ENCODE peak calls at places on chromosome 22, in ten cellular contexts. J, L, F, R, V, S, E, T, Y and Z are unnamed samples.

GRCh38 chr22:27348634-27349033 is 452.9 kb downstream of the MN1 start:
- DNase-seq in R (no peak), S (no peak), F (peak), E (no peak), V (peak), Y (no peak), L (no peak), J (peak), T (peak), Z (no peak)

GRCh38 chr22:45878051-45878764 is 98.8 kb downstream of the WNT7B start:
- DNase-seq in F (no peak), T (no peak), R (no peak), L (no peak), S (no peak), E (no peak), V (no peak), Y (peak), J (no peak), Z (peak)

GRCh38 chr22:24441406-24442351 is 14.3 kb downstream of the ADORA2A start:
- DNase-seq in E (no peak), R (no peak), T (no peak), Y (no peak), F (no peak), S (no peak), L (no peak), J (no peak), V (no peak), Z (no peak)

GRCh38 chr22:28283025-28283654 is 364.1 kb upstream of the PITPNB start:
- DNase-seq in J (peak), E (no peak), R (no peak), F (peak), V (peak), S (no peak), T (no peak), L (no peak), Y (no peak), Z (no peak)

GRCh38 chr22:50530857-50531545 is 1.2 kb upstream of the TYMP start:
- DNase-seq in T (peak), L (peak), R (peak), F (peak), E (peak), V (peak), S (no peak), J (peak), Y (no peak), Z (no peak)

GRCh38 chr22:21832291-21833290 is 34.9 kb downstream of the MAPK1 start:
- DNase-seq in S (no peak), V (peak), L (no peak), T (no peak), F (peak), J (no peak), Y (no peak), E (no peak), R (no peak), Z (no peak)

GRCh38 chr22:28609921-28610320 is 69.7 kb downstream of the TTC28 start:
- DNase-seq in R (no peak), V (no peak), T (no peak), S (no peak), Y (no peak), L (no peak), J (no peak), E (no peak), F (no peak), Z (no peak)

GRCh38 chr22:27814993-27815392 is 13.4 kb upstream of the MN1 start:
- DNase-seq in L (no peak), Y (no peak), R (no peak), S (no peak), T (no peak), V (no peak), E (no peak), J (no peak), F (no peak), Z (no peak)

GRCh38 chr22:49997221-49997599 is 15.4 kb downstream of the IL17REL start:
- DNase-seq in R (no peak), E (no peak), F (no peak), Y (no peak), L (peak), S (no peak), T (no peak), V (no peak), J (no peak), Z (peak)

GRCh38 chr22:50138036-50138435 is 32.5 kb upstream of the PANX2 start:
- DNase-seq in L (no peak), S (no peak), F (no peak), J (no peak), Y (no peak), E (no peak), T (no peak), R (no peak), V (no peak), Z (no peak)

GRCh38 chr22:35620624-35621245 is 3.6 kb upstream of the MB start:
- DNase-seq in S (no peak), F (peak), E (no peak), J (no peak), V (peak), T (no peak), L (no peak), Y (no peak), R (no peak), Z (no peak)

GRCh38 chr22:46070722-46071450 is 79.4 kb upstream of the PPARA start:
- DNase-seq in E (no peak), V (peak), T (no peak), S (no peak), R (peak), L (peak), J (peak), Y (peak), F (no peak), Z (no peak)

GRCh38 chr22:46749682-46750529 is 11.9 kb upstream of the CERK start:
- DNase-seq in F (no peak), Y (no peak), J (no peak), E (no peak), S (no peak), T (no peak), V (no peak), R (no peak), L (no peak), Z (no peak)

GRCh38 chr22:23269441-23270211 is 89.3 kb downstream of the BCR start:
- DNase-seq in T (no peak), J (no peak), E (no peak), F (no peak), S (no peak), V (no peak), L (peak), Y (no peak), R (no peak), Z (no peak)

GRCh38 chr22:23271597-23271908 is 91.2 kb downstream of the BCR start:
- DNase-seq in F (no peak), R (no peak), J (no peak), E (no peak), T (no peak), S (no peak), L (no peak), Y (no peak), V (no peak), Z (no peak)

GRCh38 chr22:23268877-23269276 is 88.6 kb downstream of the BCR start:
- DNase-seq in L (no peak), S (no peak), F (no peak), E (no peak), J (no peak), T (no peak), Y (no peak), V (no peak), R (no peak), Z (no peak)

GRCh38 chr22:23270798-23271596 is 90.7 kb downstream of the BCR start:
- DNase-seq in T (no peak), Y (no peak), R (no peak), S (no peak), L (no peak), E (no peak), V (no peak), J (no peak), F (no peak), Z (no peak)

GRCh38 chr22:23270212-23270733 is 90.0 kb downstream of the BCR start:
- DNase-seq in V (no peak), Y (no peak), S (no peak), E (no peak), J (peak), R (no peak), T (no peak), F (peak), L (no peak), Z (no peak)
- TF ChIP-seq CTCF in V (no peak), Y (no peak), S (peak), E (no peak), J (no peak), R (no peak), T (no peak), F (peak), L (no peak), Z (peak)

DNA sequence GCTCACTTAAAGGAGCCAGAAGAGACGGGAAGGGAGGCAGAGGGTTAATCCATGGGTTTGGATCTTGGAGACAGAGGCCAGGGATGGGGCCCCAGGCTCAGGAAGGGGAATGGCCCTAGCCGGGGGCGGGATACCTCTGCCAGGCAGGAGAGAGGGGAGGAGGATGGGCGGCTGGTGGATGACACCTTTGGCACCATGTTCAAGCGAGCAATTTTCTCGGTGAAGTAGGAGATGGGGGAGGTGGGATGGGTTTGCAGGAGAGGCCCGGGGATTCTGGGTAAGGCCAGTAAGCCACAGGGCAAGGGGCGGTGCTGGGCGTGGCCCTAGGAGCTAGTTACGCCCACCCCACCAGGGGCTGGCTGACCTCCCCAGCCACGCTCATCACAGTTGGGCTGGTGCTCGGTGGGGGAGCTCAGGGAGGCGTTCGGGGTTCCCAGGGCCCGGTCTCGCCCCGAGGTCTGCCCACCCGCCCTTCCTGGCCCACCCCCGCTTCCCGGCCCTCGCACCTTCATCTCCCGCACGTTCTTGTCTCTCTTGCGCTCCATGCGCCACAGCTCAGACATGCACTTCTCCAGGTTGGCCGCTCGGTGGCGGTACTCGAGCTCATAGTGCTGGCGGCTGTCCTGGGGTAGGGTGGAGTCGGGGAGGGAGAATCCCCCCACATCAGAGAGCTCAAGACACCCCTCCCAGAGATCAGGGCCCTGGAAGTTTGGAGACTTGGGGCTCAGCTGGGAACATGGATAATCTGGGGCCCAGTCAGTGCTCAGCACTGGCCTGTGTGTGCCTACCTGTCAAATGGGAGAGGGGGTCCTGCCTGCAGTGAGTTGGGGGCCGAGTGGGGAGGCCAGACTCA is 12.7 kb downstream of the BAIAP2L2 start:
- DNase-seq in R (no peak), V (peak), E (no peak), F (peak), J (peak), Y (no peak), L (no peak), S (no peak), T (no peak), Z (no peak)
- TF ChIP-seq CTCF in R (no peak), V (peak), E (no peak), F (peak), J (peak), Y (peak), L (no peak), S (peak), T (peak), Z (peak)

DNA sequence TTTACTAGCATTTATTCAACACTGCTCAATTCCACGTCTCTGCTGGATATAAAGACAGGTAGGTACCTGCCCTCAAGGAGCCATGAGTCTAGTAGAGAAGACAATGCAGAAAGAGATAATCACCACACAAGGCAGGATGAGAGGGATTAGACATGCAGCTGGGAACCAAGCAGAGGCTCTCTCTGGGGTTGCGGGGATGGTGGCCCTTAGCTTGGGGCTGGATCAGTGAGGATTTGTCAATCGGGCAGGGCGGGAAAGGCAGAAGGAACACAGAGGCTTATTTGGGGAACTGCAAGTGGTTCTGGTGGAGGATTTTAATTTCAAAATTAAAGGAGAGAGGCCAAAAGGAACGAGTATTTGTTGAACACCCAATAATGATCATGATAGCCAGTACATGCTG is 8.5 kb upstream of the DMC1 start:
- DNase-seq in J (no peak), V (no peak), F (no peak), L (no peak), S (no peak), E (no peak), Y (no peak), R (no peak), T (no peak), Z (no peak)
- TF ChIP-seq CTCF in J (no peak), V (no peak), F (no peak), L (no peak), S (no peak), E (no peak), Y (no peak), R (no peak), T (no peak), Z (no peak)

GRCh38 chr22:19766506-19767426 is 6.2 kb downstream of the TBX1 start:
- DNase-seq in S (no peak), Y (no peak), R (no peak), V (no peak), E (peak), T (no peak), F (no peak), L (peak), J (no peak), Z (no peak)
- TF ChIP-seq CTCF in S (peak), Y (no peak), R (no peak), V (peak), E (peak), T (peak), F (no peak), L (peak), J (no peak), Z (peak)

GRCh38 chr22:25772288-25772687 is 30.3 kb downstream of the MYO18B start:
- DNase-seq in R (no peak), F (no peak), Y (no peak), S (no peak), V (no peak), J (no peak), L (no peak), T (no peak), E (no peak), Z (no peak)

GRCh38 chr22:25777870-25778269 is 35.9 kb downstream of the MYO18B start:
- DNase-seq in J (peak), V (peak), F (peak), T (peak), S (no peak), L (peak), R (peak), E (no peak), Y (no peak), Z (no peak)

GRCh38 chr22:25777411-25777810 is 35.4 kb downstream of the MYO18B start:
- DNase-seq in R (no peak), L (no peak), F (no peak), S (no peak), V (no peak), E (no peak), J (no peak), T (no peak), Y (no peak), Z (no peak)

GRCh38 chr22:25775501-25775900 is 33.5 kb downstream of the MYO18B start:
- DNase-seq in R (no peak), Y (no peak), F (peak), S (no peak), E (no peak), T (no peak), V (peak), L (no peak), J (peak), Z (no peak)

DNA sequence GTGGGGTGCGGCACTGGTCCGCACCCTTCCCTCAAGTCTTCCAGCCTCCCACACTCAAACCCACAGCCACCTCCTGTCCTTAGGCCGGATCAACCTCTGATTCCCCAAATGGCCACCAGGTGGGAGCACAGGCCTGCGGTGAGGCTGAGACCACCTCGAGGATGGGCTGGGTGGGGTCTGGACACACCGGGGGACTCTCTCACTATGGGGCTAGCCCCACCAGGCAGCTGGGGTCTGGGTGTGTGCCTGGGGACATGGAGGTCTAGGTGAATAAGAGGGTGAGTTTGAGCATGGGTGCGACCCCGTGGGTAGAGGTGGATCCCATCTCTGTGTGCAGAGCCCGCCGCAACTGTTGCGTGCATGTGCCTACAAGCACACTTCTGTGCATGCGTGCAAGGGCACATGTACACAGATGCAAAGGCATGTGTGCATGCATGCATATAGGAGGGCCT is 32.6 kb downstream of the MYO18B start:
- DNase-seq in L (peak), E (no peak), T (no peak), F (no peak), R (peak), J (no peak), Y (no peak), S (no peak), V (no peak), Z (peak)
- TF ChIP-seq CTCF in L (no peak), E (no peak), T (peak), F (peak), R (peak), J (peak), Y (peak), S (peak), V (peak), Z (peak)

GRCh38 chr22:20298803-20299735 is 20.8 kb downstream of the DGCR6L start:
- DNase-seq in L (peak), E (peak), R (peak), Y (no peak), S (no peak), V (peak), F (peak), J (peak), T (no peak), Z (peak)

GRCh38 chr22:20304646-20305045 is 15.2 kb downstream of the DGCR6L start:
- DNase-seq in L (no peak), R (no peak), Y (no peak), J (no peak), F (no peak), S (no peak), T (no peak), V (no peak), E (no peak), Z (no peak)

GRCh38 chr22:20299736-20300136 is 20.1 kb downstream of the DGCR6L start:
- DNase-seq in S (no peak), L (no peak), E (no peak), T (no peak), Y (no peak), R (peak), V (peak), F (peak), J (no peak), Z (no peak)

GRCh38 chr22:20305894-20306645 is 13.8 kb downstream of the DGCR6L start:
- DNase-seq in V (no peak), S (no peak), J (no peak), Y (no peak), F (no peak), E (no peak), R (no peak), T (no peak), L (no peak), Z (no peak)

DNA sequence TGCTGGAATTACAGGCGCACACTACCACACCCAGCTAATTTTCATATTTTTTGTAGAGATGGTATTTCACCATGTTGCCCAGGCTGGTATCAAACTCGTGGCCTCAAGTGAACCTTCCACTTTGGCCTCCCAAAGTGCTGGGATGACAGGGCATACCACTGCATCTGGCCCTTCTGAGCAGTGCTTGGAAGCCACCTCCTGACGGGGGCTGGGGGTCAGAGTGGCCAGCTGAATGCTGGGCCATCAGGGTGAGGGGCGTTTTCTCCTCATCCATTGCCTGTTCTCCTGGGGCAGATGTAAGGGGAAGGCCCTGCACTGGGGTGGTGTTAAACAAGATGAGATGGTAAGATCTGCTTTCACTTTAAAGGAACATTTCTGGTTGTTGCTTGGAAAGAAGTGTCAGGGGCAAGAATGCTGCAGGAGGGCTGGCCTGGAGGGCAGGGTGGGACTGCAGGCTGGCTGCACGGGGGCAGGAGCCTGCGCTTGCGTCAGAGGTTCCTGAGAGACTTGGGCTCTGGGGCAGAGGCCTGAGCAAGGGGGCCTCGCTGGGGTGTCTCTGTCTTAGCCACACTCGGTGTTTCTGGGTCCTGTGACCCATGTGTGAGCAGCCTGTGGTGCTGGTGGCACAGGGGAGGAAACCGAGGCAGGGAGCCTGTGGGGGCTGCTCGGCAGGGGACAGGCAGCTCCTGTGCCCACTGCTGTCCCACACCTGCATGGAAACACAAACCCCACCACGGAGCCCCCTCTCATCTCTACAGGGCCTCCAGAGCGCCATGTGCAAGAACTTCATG is 17.2 kb downstream of the DGCR6L start:
- DNase-seq in Y (no peak), L (no peak), T (no peak), J (no peak), R (no peak), S (no peak), V (no peak), E (no peak), F (no peak), Z (no peak)
- TF ChIP-seq CTCF in Y (no peak), L (no peak), T (no peak), J (no peak), R (no peak), S (no peak), V (no peak), E (no peak), F (no peak), Z (no peak)

DNA sequence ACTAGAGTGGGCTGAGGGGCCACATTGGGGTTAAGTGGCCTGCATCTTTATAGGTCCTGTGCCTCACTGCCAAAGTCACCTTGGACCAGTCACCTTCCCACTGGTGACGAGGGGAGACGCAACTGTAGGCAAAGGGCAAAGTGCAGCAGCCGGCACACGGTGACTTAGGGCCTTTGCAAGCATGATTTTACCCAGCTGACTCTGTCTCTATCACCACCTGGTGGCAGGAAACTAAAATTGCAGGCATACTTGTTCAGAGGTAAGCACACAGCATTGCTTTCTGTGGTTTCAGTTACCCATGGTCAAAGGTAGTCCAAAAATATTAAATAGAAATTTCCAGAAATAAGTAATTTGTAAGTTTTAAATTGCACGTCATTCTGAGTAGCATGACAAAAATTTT is 1164.4 kb downstream of the BRD1 start:
- DNase-seq in V (no peak), T (no peak), E (no peak), L (no peak), R (peak), J (no peak), F (peak), Y (no peak), S (no peak), Z (no peak)
- TF ChIP-seq CTCF in V (peak), T (no peak), E (no peak), L (peak), R (peak), J (peak), F (peak), Y (peak), S (peak), Z (peak)

GRCh38 chr22:41535244-41535643 is 9.0 kb downstream of the POLR3H start:
- DNase-seq in E (no peak), V (peak), T (no peak), F (no peak), J (no peak), S (no peak), Y (no peak), R (peak), L (no peak), Z (no peak)
- TF ChIP-seq CTCF in E (no peak), V (peak), T (peak), F (peak), J (no peak), S (peak), Y (no peak), R (peak), L (no peak), Z (peak)